ENCODE peak calls at places on chromosomes 6 and 20, in nine cellular contexts. M, S, K, F, T, B, C, X and E are unnamed samples.

GRCh38 chr6:13454286-13455221 is 32.8 kb downstream of the GFOD1 start:
- DNase-seq in S (no peak), F (peak), B (no peak), M (no peak), K (no peak), X (peak), T (peak), C (peak), E (no peak)

GRCh38 chr6:49980898-49981297 is 11.5 kb upstream of the DEFB113 start:
- DNase-seq in C (no peak), K (no peak), S (no peak), M (no peak), F (no peak), T (peak), B (no peak), X (no peak), E (no peak)

GRCh38 chr6:99344289-99344688 is 5.2 kb downstream of the FAXC start:
- DNase-seq in K (no peak), X (no peak), T (peak), F (no peak), C (no peak), S (no peak), B (no peak), M (no peak), E (no peak)

GRCh38 chr6:42099340-42100028 is 42.9 kb downstream of the C6orf132 start:
- DNase-seq in C (no peak), K (no peak), X (no peak), M (no peak), B (peak), S (no peak), F (peak), T (peak), E (no peak)

GRCh38 chr20:33832113-33832853 is 21.1 kb downstream of the CHMP4B start:
- DNase-seq in F (no peak), X (no peak), K (no peak), C (no peak), S (peak), B (no peak), T (no peak), M (no peak), E (no peak)

GRCh38 chr6:79188101-79188500 is 46.4 kb downstream of the HMGN3 start:
- DNase-seq in M (no peak), X (no peak), B (no peak), T (no peak), F (no peak), C (no peak), K (no peak), S (no peak), E (no peak)

GRCh38 chr6:3039384-3039783 is 28.9 kb upstream of the RIPK1 start:
- DNase-seq in T (no peak), M (no peak), X (no peak), B (no peak), C (no peak), F (no peak), K (no peak), S (no peak), E (no peak)

GRCh38 chr6:30192076-30192475 is 21.1 kb downstream of the TRIM26 start:
- DNase-seq in X (no peak), F (no peak), K (no peak), B (no peak), S (no peak), C (no peak), T (no peak), M (no peak), E (no peak)

GRCh38 chr6:14703586-14703985 is 542.3 kb upstream of the JARID2 start:
- DNase-seq in B (no peak), X (no peak), K (no peak), F (no peak), C (no peak), S (no peak), M (no peak), T (no peak), E (no peak)